ENCODE peak calls at places on chromosome 13, in five cellular contexts. U is activated naive CD4-positive, alpha-beta T cell treated with anti-CD3 and anti-CD28 coated beads, Interleukin-2, amount 50 U/mL, for 16 hours; R is IMR-90; O is stimulated activated CD4-positive, alpha-beta T cell treated with anti-CD3 and anti-CD28 coated beads, Interleukin-15, amount 100 ng/mL, for 1 hour; F is HL-60. B is an unnamed sample.

GRCh38 chr13:109271061-109271460 is 515.3 kb downstream of the IRS2 start:
- DNase-seq in F (peak; percentile 36), U (no peak), O (no peak), R (no peak), B (no peak)

GRCh38 chr13:90239130-90239529 is 1108.4 kb upstream of the MIR17HG start:
- DNase-seq in R (no peak), F (no peak), U (no peak), O (no peak), B (no peak)

GRCh38 chr13:113342820-113343691 is 20.9 kb downstream of the GRTP1 start:
- DNase-seq in R (no peak), O (no peak), F (no peak), U (no peak), B (no peak)

GRCh38 chr13:38618336-38618735 is 68.5 kb upstream of the FREM2 start:
- DNase-seq in U (no peak), F (no peak), O (no peak), R (no peak), B (no peak)

GRCh38 chr13:113272791-113273190 is 24.2 kb upstream of the LAMP1 start:
- DNase-seq in F (peak; percentile 78), O (no peak), R (no peak), U (no peak), B (no peak)

GRCh38 chr13:20684535-20684934 is 19.0 kb upstream of the IL17D start:
- DNase-seq in F (peak; percentile 30), R (no peak), U (no peak), O (no peak), B (no peak)

GRCh38 chr13:112105884-112106283 is 38.9 kb downstream of the SOX1 start:
- DNase-seq in F (no peak), O (no peak), R (no peak), U (no peak), B (no peak)

GRCh38 chr13:36675213-36675536 is 1.4 kb downstream of the SERTM1 start:
- DNase-seq in O (no peak), U (no peak), F (no peak), R (no peak), B (no peak)

GRCh38 chr13:48741377-48741776 is 87.6 kb downstream of the CYSLTR2 start:
- DNase-seq in F (no peak), R (peak; percentile 57), U (no peak), O (no peak), B (no peak)

GRCh38 chr13:113998781-113999617 is 25.1 kb upstream of the C13orf46 start:
- DNase-seq in O (no peak), R (no peak), F (no peak), U (no peak), B (no peak)

GRCh38 chr13:26589754-26590153 is 32.3 kb downstream of the WASF3 start:
- DNase-seq in F (no peak), U (no peak), R (peak; percentile 56), O (no peak), B (no peak)

GRCh38 chr13:38804536-38804935 is 117.7 kb downstream of the FREM2 start:
- DNase-seq in O (no peak), U (no peak), R (no peak), F (no peak), B (no peak)

GRCh38 chr13:110106726-110107125 is 200.2 kb downstream of the COL4A1 start:
- DNase-seq in F (no peak), R (no peak), U (no peak), O (no peak), B (no peak)

GRCh38 chr13:47033216-47033615 is 136.4 kb upstream of the HTR2A start:
- DNase-seq in U (no peak), F (no peak), R (peak; percentile 55), O (no peak), B (no peak)

GRCh38 chr13:51959773-51960172 is 51.5 kb downstream of the ATP7B start:
- DNase-seq in R (no peak), O (no peak), F (no peak), U (no peak), B (no peak)

GRCh38 chr13:19888799-19889198 is 25.4 kb upstream of the ZMYM5 start:
- DNase-seq in R (peak; percentile 38), O (no peak), F (no peak), U (no peak), B (no peak)

GRCh38 chr13:38395505-38395803 is 45.8 kb downstream of the UFM1 start:
- DNase-seq in O (no peak), F (no peak), R (no peak), U (no peak), B (no peak)

GRCh38 chr13:45434556-45435371 is 16.6 kb upstream of the SLC25A30 start:
- DNase-seq in U (no peak), R (no peak), F (no peak), O (no peak), B (no peak)

GRCh38 chr13:45280751-45281634 is 60.0 kb downstream of the TPT1 start:
- DNase-seq in O (no peak), F (peak; percentile 65), R (peak; percentile 78), U (peak; percentile 71), B (peak; percentile 30)

GRCh38 chr13:54750521-54750920 is 1721.9 kb downstream of the OLFM4 start:
- DNase-seq in O (no peak), R (no peak), U (no peak), F (no peak), B (no peak)

GRCh38 chr13:105219636-105220035 is 1315.8 kb downstream of the EFNB2 start:
- DNase-seq in F (no peak), R (peak; percentile 73), U (no peak), O (no peak), B (no peak)

GRCh38 chr13:66501187-66501586 is 728.9 kb downstream of the PCDH9 start:
- DNase-seq in R (peak; percentile 78), O (no peak), U (no peak), F (no peak), B (no peak)

GRCh38 chr13:32791545-32792172 is 205.4 kb downstream of the PDS5B start:
- DNase-seq in O (no peak), F (peak; percentile 24), U (peak; percentile 17), R (peak; percentile 35), B (no peak)

B was measured in activated T-cell treated with anti-CD3 and anti-CD28 coated beads, Interleukin-2, amount 50 U/mL, for 1 hour.